ENCODE peak calls at places on chromosomes 3 and 15, in four cellular contexts. Z, L, Q and C are unnamed samples.

GRCh38 chr15:44163370-44163769 is 31.7 kb downstream of the FRMD5 start:
- DNase-seq in Q (no peak), Z (peak), L (no peak), C (no peak)

GRCh38 chr3:141739731-141740130 is 1.6 kb downstream of the RNF7 start:
- DNase-seq in L (no peak), Q (no peak), Z (no peak), C (no peak)

GRCh38 chr3:195154793-195155535 is 116.0 kb downstream of the XXYLT1 start:
- DNase-seq in L (no peak), Q (peak), Z (peak), C (no peak)

GRCh38 chr15:72835289-72835890 is 51.8 kb upstream of the ADPGK start:
- DNase-seq in L (no peak), Z (no peak), Q (peak), C (no peak)

GRCh38 chr3:126537730-126538281 is 13.9 kb downstream of the CHST13 start:
- DNase-seq in Z (no peak), Q (no peak), L (no peak), C (no peak)

GRCh38 chr3:124791639-124792111 is 61.4 kb downstream of the UMPS start:
- DNase-seq in L (no peak), Z (peak), Q (no peak), C (no peak)

GRCh38 chr3:63067999-63068645 is 192.9 kb upstream of the CADPS start:
- DNase-seq in L (peak), Q (peak), Z (peak), C (no peak)

GRCh38 chr15:25171111-25171811 is 216.5 kb downstream of the SNRPN start:
- DNase-seq in Q (no peak), Z (no peak), L (no peak), C (no peak)

GRCh38 chr15:65207280-65207679 is 4.0 kb downstream of the CILP start:
- DNase-seq in L (no peak), Q (no peak), Z (no peak), C (no peak)

GRCh38 chr3:3664916-3665315 is 134.3 kb upstream of the LRRN1 start:
- DNase-seq in L (no peak), Q (no peak), Z (peak), C (peak)

GRCh38 chr3:70982274-70982673 is 601.3 kb downstream of the FOXP1 start:
- DNase-seq in Q (no peak), Z (no peak), L (no peak), C (no peak)

GRCh38 chr3:32340039-32340438 is 51.6 kb upstream of the CMTM7 start:
- DNase-seq in Q (peak), Z (peak), L (peak), C (peak)

GRCh38 chr3:105429034-105429762 is 62.5 kb downstream of the ALCAM start:
- DNase-seq in L (no peak), Z (peak), Q (peak), C (no peak)

GRCh38 chr15:95620934-95621579 is 709.4 kb upstream of the NR2F2 start:
- DNase-seq in Q (no peak), Z (peak), L (no peak), C (no peak)

GRCh38 chr3:196440696-196441095 is 8.5 kb upstream of the UBXN7 start:
- DNase-seq in L (no peak), Z (peak), Q (no peak), C (no peak)

GRCh38 chr3:134904333-134904771 is 109.3 kb downstream of the EPHB1 start:
- DNase-seq in L (no peak), Z (no peak), Q (no peak), C (no peak)

GRCh38 chr15:101033801-101034200 is 114.6 kb downstream of the LRRK1 start:
- DNase-seq in L (no peak), Z (no peak), Q (no peak), C (no peak)
- H3K4me3 ChIP-seq in L (no peak), Z (no peak), Q (no peak), C (no peak)

GRCh38 chr3:49900491-49901153 is 3.1 kb downstream of the MST1R start:
- DNase-seq in Z (peak), L (no peak), Q (no peak), C (peak)
- TF ChIP-seq MAZ in Z (no peak), L (no peak), Q (no peak), C (no peak)

DNA sequence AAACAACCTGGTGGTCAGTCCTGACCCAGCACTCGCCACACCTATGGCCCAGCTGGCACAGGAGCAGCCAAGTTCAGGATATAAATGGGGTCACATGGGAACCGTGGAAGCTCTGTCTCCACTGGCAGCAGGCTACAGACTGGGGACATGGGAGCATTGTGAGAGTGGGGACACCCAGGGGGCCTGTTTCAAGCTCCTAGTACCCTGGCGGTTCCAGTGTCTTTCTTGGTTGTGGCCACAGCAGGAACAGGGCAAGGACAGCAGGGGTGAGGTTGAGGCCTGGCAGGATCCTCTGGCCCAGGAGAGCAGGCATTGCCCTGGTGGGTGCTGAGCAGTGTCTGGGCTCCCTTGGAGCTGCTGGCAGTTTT is 1.9 kb downstream of the CSK start:
- DNase-seq in L (no peak), Z (no peak), Q (no peak), C (no peak)
- H3K4me3 ChIP-seq in L (peak), Z (peak), Q (peak), C (peak)

DNA sequence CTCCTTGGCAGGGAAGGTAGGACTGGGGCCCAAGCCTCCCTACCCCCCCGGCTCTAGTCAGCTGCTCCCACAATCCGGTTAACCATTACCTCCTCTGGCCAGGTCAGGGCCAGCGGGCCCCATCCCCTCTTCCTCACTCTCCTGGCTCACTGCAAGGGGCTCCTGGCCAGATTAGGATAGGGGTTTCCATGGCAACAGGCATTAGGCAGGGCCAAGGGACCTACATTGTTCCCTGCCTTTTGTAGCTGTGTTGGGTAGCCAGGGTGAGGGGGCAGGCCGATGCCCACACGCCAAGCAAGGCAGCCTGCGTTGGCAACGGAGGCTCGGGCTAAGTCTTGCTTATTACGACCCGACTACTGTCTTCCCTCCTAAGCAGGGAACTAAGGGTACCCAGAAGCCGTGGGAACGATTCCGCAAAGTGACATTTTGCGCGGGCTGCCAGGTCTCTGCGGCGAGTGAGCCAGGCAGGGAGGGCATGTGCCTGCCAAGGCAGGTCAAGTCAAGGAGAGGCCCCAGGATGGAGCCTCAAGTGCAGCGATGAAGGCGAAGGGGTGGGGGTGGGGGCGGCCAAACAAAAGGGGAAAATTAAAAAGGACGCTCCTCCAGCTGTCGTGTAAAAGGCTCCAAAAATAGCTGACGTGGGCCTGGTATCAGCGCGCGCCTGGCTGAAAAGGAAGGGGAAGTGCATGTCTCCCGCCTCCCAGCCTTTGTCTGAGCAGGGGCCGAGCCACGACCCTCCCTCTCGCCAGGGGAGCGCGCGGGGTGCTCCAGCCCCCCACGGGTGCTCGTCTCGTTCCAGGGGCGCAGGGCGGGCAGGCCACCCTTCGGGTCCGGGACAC is 919 bp downstream of the IDH2 start:
- DNase-seq in Q (no peak), Z (no peak), L (no peak), C (no peak)
- TF ChIP-seq MAZ in Q (no peak), Z (no peak), L (no peak), C (no peak)

GRCh38 chr3:129184396-129184656 is 630 bp upstream of the CNBP start:
- DNase-seq in Q (peak), L (no peak), Z (no peak), C (peak)

GRCh38 chr3:129183569-129184395 is at the start of gene CNBP:
- DNase-seq in Z (peak), Q (peak), L (peak), C (peak)

GRCh38 chr3:129180461-129180860 is 3.2 kb downstream of the CNBP start:
- DNase-seq in L (no peak), Q (no peak), Z (no peak), C (no peak)

GRCh38 chr3:129182390-129183180 is 1.1 kb downstream of the CNBP start:
- DNase-seq in Q (no peak), L (no peak), Z (peak), C (no peak)

GRCh38 chr3:129181834-129182233 is 1.9 kb downstream of the CNBP start:
- DNase-seq in Q (no peak), Z (no peak), L (no peak), C (no peak)
- H3K4me3 ChIP-seq in Q (peak), Z (peak), L (peak), C (peak)

GRCh38 chr15:70437089-70437488 is 326.3 kb downstream of the UACA start:
- DNase-seq in L (no peak), Q (peak), Z (no peak), C (no peak)

GRCh38 chr15:70438776-70439175 is 324.6 kb downstream of the UACA start:
- DNase-seq in Q (no peak), Z (no peak), L (no peak), C (no peak)

GRCh38 chr15:70439304-70439877 is 324.0 kb downstream of the UACA start:
- DNase-seq in Q (no peak), L (peak), Z (no peak), C (no peak)

GRCh38 chr15:70436428-70436827 is 326.9 kb downstream of the UACA start:
- DNase-seq in Z (no peak), Q (no peak), L (no peak), C (no peak)

GRCh38 chr15:70437882-70438331 is 325.5 kb downstream of the UACA start:
- DNase-seq in Z (no peak), Q (no peak), L (no peak), C (no peak)
- TF ChIP-seq MAZ in Z (no peak), Q (no peak), L (no peak), C (no peak)